ENCODE peak calls at places on chromosome 9, in eight cellular contexts. D is upper lobe of left lung, Y is psoas muscle, S is colonic mucosa, F is left ventricle myocardium inferior, E is kidney epithelial cell, N is spleen, R is mucosa of descending colon. A is an unnamed sample.

GRCh38 chr9:81529556-81530193 is 159.7 kb downstream of the TLE1 start:
- DNase-seq in D (no peak), F (no peak), S (no peak), N (no peak), E (peak; percentile 45), R (no peak), Y (peak; percentile 22), A (no peak)

GRCh38 chr9:91047993-91048607 is 246.5 kb downstream of the SYK start:
- DNase-seq in E (peak; percentile 67), Y (no peak), N (no peak), F (no peak), S (no peak), R (no peak), D (no peak), A (no peak)

GRCh38 chr9:131180454-131180853 is 55.1 kb downstream of the NUP214 start:
- DNase-seq in N (no peak), E (no peak), F (no peak), S (no peak), D (no peak), Y (no peak), R (no peak), A (no peak)

GRCh38 chr9:121861501-121862180 is 210.2 kb downstream of the DAB2IP start:
- DNase-seq in F (peak; percentile 37), Y (peak; percentile 57), R (peak; percentile 51), D (no peak), S (peak; percentile 36), E (no peak), N (no peak), A (no peak)

GRCh38 chr9:18459958-18460584 is 13.9 kb upstream of the ADAMTSL1 start:
- DNase-seq in F (no peak), R (no peak), D (no peak), E (peak; percentile 54), Y (no peak), S (no peak), N (no peak), A (no peak)

GRCh38 chr9:5089737-5090136 is 95.7 kb downstream of the INSL6 start:
- DNase-seq in S (peak; percentile 40), F (no peak), D (no peak), Y (no peak), E (peak; percentile 1), R (peak; percentile 73), N (no peak), A (peak; percentile 89)

GRCh38 chr9:108167136-108167900 is 677.7 kb upstream of the KLF4 start:
- DNase-seq in Y (no peak), S (no peak), D (no peak), E (no peak), R (no peak), F (no peak), N (no peak), A (no peak)

GRCh38 chr9:114779352-114779845 is 26.4 kb downstream of the TNFSF15 start:
- DNase-seq in R (peak; percentile 95), F (no peak), Y (peak; percentile 51), E (peak; percentile 92), D (no peak), S (peak; percentile 95), N (no peak), A (peak; percentile 93)

GRCh38 chr9:86549920-86550319 is 195.7 kb upstream of the TUT7 start:
- DNase-seq in F (no peak), N (no peak), S (no peak), Y (no peak), E (no peak), D (no peak), R (no peak), A (no peak)

GRCh38 chr9:100534401-100534800 is 43.5 kb upstream of the CAVIN4 start:
- DNase-seq in S (no peak), N (no peak), Y (no peak), F (no peak), E (no peak), R (no peak), D (no peak), A (no peak)

GRCh38 chr9:98215266-98215665 is 22.8 kb upstream of the CORO2A start:
- DNase-seq in E (no peak), F (no peak), Y (no peak), S (no peak), D (no peak), R (no peak), N (no peak), A (no peak)

GRCh38 chr9:23824241-23825142 is 1.5 kb downstream of the ELAVL2 start:
- DNase-seq in F (no peak), E (no peak), N (no peak), D (peak; percentile 49), Y (no peak), R (peak; percentile 30), S (no peak), A (no peak)

GRCh38 chr9:876425-876824 is 34.9 kb downstream of the DMRT1 start:
- DNase-seq in S (no peak), F (no peak), N (no peak), E (no peak), D (no peak), R (no peak), Y (no peak), A (no peak)

GRCh38 chr9:86545085-86545484 is 190.9 kb upstream of the TUT7 start:
- DNase-seq in D (no peak), Y (no peak), N (no peak), S (no peak), R (no peak), F (no peak), E (no peak), A (no peak)

GRCh38 chr9:89849096-89849495 is 244.3 kb downstream of the GADD45G start:
- DNase-seq in R (no peak), F (no peak), E (no peak), Y (no peak), S (no peak), N (no peak), D (no peak), A (no peak)

DNA sequence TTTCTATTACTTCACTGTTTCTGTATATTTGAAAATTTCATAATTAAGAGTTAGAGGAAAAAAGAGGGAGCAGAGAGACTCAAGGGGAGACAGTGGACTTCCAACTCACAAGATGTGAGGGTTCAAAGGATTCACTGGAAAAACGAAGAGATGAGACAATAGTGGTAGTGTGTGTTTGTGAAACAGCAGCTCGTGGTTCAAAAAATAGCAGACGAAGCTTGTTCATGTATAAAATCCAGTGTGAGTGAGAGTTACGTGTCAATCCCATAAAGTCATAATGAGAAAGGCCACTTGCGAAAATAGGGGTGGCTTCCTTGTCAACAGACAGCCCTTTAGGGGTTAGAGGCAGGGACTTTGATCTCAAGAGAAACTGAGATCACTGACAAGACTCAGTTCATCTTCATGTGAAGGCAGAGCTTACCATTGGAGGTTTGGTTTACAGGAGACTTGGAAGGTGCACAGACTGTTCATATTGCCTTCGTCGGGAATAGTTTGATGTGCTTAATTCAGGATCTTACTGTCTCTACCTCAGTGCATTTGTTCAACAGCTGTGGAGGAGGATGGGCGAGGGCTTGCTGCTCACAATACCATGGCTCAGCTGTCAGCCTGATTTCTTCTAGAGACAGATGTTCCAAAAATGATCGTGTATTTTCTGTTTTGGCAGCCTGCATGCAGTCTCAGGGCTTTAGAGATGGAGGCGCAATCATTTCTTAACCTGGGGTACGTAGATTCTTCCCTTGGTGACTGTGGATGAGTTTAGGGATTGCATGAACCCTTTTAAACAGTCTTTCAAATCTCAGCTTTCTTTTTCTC is 105.7 kb upstream of the KLF9 start:
- DNase-seq in F (no peak), R (no peak), Y (no peak), N (no peak), E (no peak), D (no peak), S (no peak), A (no peak)
- H3K4me3 ChIP-seq in F (no peak overlapping the region), R (no peak overlapping the region), Y (no peak overlapping the region), N (no peak overlapping the region), E (no peak overlapping the region), D (no peak overlapping the region), S (no peak overlapping the region), A (no peak overlapping the region)

GRCh38 chr9:120734607-120735006 is 20.3 kb upstream of the MEGF9 start:
- DNase-seq in S (no peak), E (no peak), D (no peak), F (no peak), Y (no peak), N (no peak), R (no peak), A (no peak)
- TF ChIP-seq CTCF in S (no peak), E (no peak), D (no peak), F (no peak), Y (no peak), N (no peak), R (no peak), A (no peak)

DNA sequence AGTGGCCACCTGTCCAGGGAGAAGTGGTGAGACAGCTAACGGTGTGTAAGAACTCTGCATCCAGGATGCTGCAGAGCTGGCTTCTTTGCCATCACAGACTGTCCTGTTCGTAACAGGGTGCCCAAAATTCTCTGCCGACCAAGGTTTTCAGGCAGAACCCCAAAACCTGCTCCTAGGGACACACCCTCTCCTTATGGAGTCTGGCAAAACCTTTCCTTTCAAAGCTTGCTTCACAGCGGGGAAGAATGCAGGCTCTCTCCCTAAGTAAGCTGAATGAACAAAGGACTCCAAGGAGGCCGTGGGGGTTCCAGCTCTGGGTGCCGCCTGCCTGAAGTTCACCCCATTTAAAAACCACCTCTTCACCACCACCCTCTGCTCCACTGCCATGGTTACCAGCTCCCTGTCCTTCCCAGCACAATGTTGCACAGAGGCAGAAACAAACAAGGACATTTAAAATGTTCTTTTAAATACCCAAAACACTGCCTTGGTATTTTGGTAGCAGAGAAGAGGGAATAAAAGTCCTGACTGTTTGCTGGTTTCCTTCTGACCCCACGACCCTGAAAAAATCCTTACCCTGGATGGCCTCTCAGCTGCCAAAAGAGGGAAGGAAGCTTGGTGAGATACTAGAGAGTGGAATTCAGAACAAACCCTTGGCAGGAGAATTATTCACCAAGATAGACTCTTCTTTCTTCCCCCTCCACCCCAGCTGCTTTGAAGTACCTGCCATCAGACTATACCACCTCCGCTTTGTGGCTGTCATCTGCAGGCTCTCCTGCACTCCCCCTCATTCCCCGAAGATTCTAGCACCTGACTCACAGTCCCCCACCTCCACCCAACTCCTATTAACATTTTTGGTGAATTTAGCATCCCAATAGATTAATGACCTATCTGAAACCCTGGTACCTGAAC is 7.1 kb upstream of the KLF9 start:
- DNase-seq in S (no peak), F (no peak), N (no peak), E (no peak), R (peak; percentile 35), D (no peak), Y (no peak), A (no peak)
- H3K4me3 ChIP-seq in S (no peak overlapping the region), F (peak overlapping the region; percentile 73), N (peak overlapping the region; percentile 75), E (peak overlapping the region; percentile 50), R (no peak overlapping the region), D (no peak overlapping the region), Y (peak overlapping the region; percentile 76), A (peak overlapping the region; percentile 59)

GRCh38 chr9:133768371-133768858 is 30.3 kb upstream of the SARDH start:
- DNase-seq in E (no peak), S (no peak), N (peak; percentile 56), R (no peak), Y (peak; percentile 2), D (no peak), F (no peak), A (no peak)

GRCh38 chr9:133768859-133769510 is 30.8 kb upstream of the SARDH start:
- DNase-seq in S (no peak), F (no peak), R (no peak), Y (peak; percentile 16), D (no peak), N (peak; percentile 59), E (no peak), A (no peak)

GRCh38 chr9:133769511-133770075 is 31.4 kb upstream of the SARDH start:
- DNase-seq in F (no peak), S (peak; percentile 13), E (no peak), Y (peak; percentile 3), R (no peak), D (no peak), N (peak; percentile 59), A (no peak)

GRCh38 chr9:133771486-133772482 is 33.6 kb upstream of the SARDH start:
- DNase-seq in E (no peak), S (peak; percentile 9), R (no peak), F (no peak), D (peak; percentile 70), N (peak; percentile 65), Y (peak; percentile 9), A (no peak)

GRCh38 chr9:133770076-133770777 is 32.1 kb upstream of the SARDH start:
- DNase-seq in D (no peak), S (peak; percentile 13), E (no peak), Y (peak; percentile 10), F (no peak), R (no peak), N (no peak), A (no peak)
- TF ChIP-seq CTCF in D (no peak), S (no peak), E (no peak), Y (no peak), F (no peak), R (no peak), N (no peak), A (no peak)